ENCODE peak calls at places on chromosome 14, in nine cellular contexts. W, A, X, K, Z, G, J, Y and H are unnamed samples.

GRCh38 chr14:90191154-90191553 is 65.2 kb upstream of the PSMC1 start:
- DNase-seq in J (no peak), A (no peak), G (no peak), Y (no peak), X (no peak), W (no peak), K (no peak), Z (no peak), H (no peak)

GRCh38 chr14:25111061-25111601 is 61.2 kb upstream of the STXBP6 start:
- DNase-seq in A (no peak), J (no peak), Z (no peak), Y (peak), K (no peak), G (peak), X (no peak), W (no peak), H (no peak)

GRCh38 chr14:46580941-46581671 is 70.5 kb downstream of the RPL10L start:
- DNase-seq in W (no peak), Z (peak), Y (no peak), J (no peak), G (peak), A (peak), K (no peak), X (no peak), H (no peak)

GRCh38 chr14:100103261-100104005 is 38.2 kb downstream of the EVL start:
- DNase-seq in J (no peak), K (no peak), G (no peak), Z (no peak), W (no peak), Y (no peak), X (no peak), A (no peak), H (no peak)

GRCh38 chr14:69005432-69006148 is 26.5 kb upstream of the ACTN1 start:
- DNase-seq in W (no peak), K (no peak), A (peak), X (no peak), Y (peak), G (peak), Z (peak), J (no peak), H (no peak)

GRCh38 chr14:65321370-65321875 is 91.1 kb upstream of the FUT8 start:
- DNase-seq in G (no peak), Y (no peak), W (no peak), K (no peak), X (no peak), A (no peak), J (no peak), Z (no peak), H (no peak)

GRCh38 chr14:52266179-52266578 is 1.3 kb upstream of the PTGDR start:
- DNase-seq in Y (no peak), X (no peak), W (no peak), A (no peak), J (no peak), K (no peak), G (peak), Z (no peak), H (no peak)

GRCh38 chr14:54976316-54976715 is 50.6 kb downstream of the WDHD1 start:
- DNase-seq in X (no peak), Z (no peak), A (peak), W (no peak), Y (peak), G (peak), J (no peak), K (no peak), H (no peak)

GRCh38 chr14:92785601-92786426 is 8.3 kb upstream of the GOLGA5 start:
- DNase-seq in K (no peak), Y (peak), J (no peak), X (no peak), G (peak), Z (no peak), A (peak), W (no peak), H (no peak)

GRCh38 chr14:22973217-22974032 is 8.9 kb downstream of the AJUBA start:
- DNase-seq in W (no peak), X (peak), A (peak), G (no peak), Z (peak), Y (no peak), K (no peak), J (no peak), H (no peak)

GRCh38 chr14:96362071-96362964 is 823 bp downstream of the ATG2B start:
- DNase-seq in J (no peak), K (no peak), Z (peak), X (no peak), G (no peak), Y (no peak), W (no peak), A (peak), H (peak)

GRCh38 chr14:25110101-25110500 is 60.2 kb upstream of the STXBP6 start:
- DNase-seq in X (no peak), Y (no peak), J (no peak), Z (no peak), W (no peak), G (peak), K (no peak), A (no peak), H (no peak)

GRCh38 chr14:94161087-94161486 is 13.0 kb upstream of the PPP4R4 start:
- DNase-seq in W (no peak), Y (no peak), Z (no peak), G (no peak), A (no peak), K (no peak), J (no peak), X (no peak), H (no peak)

GRCh38 chr14:84961637-84962036 is 568.3 kb upstream of the FLRT2 start:
- DNase-seq in W (no peak), G (no peak), X (no peak), A (no peak), Z (no peak), J (no peak), K (no peak), Y (no peak), H (no peak)

GRCh38 chr14:91144425-91145145 is 30.7 kb downstream of the DGLUCY start:
- DNase-seq in W (no peak), G (peak), K (no peak), X (no peak), J (no peak), A (no peak), Z (no peak), Y (peak), H (no peak)

GRCh38 chr14:38208825-38209562 is 1.3 kb downstream of the SSTR1 start:
- DNase-seq in J (peak), X (no peak), Z (peak), K (no peak), Y (no peak), G (peak), W (no peak), A (no peak), H (peak)

GRCh38 chr14:91299483-91300115 is 55.1 kb upstream of the GPR68 start:
- DNase-seq in Y (no peak), A (no peak), W (no peak), K (no peak), X (peak), J (no peak), Z (no peak), G (no peak), H (no peak)